ENCODE peak calls at places on chromosome 1, in ten cellular contexts. Y is breast epithelium; E is cardiac muscle cell; A is ovary; J is psoas muscle; W is H9; X is CD4-positive, alpha-beta memory T cell; N is GM23248; K is left ventricle myocardium inferior; M is tibial artery. H is an unnamed sample.

GRCh38 chr1:213163278-213163711 is 112.3 kb downstream of the RPS6KC1 start:
- DNase-seq in Y (no peak), E (no peak), A (no peak), J (no peak), W (no peak), X (no peak), N (peak; percentile 49), K (no peak), M (no peak), H (no peak)

GRCh38 chr1:119582801-119583200 is 65.3 kb downstream of the ZNF697 start:
- DNase-seq in Y (no peak), E (peak; percentile 64), A (no peak), J (no peak), W (peak; percentile 77), X (no peak), N (peak; percentile 79), K (peak; percentile 29), M (peak; percentile 48), H (peak; percentile 59)

GRCh38 chr1:118960026-118960561 is 28.0 kb downstream of the TBX15 start:
- DNase-seq in Y (no peak), E (no peak), A (no peak), J (peak; percentile 69), W (peak; percentile 75), X (no peak), N (peak; percentile 42), K (no peak), M (no peak), H (no peak)

GRCh38 chr1:235648954-235649721 is 446 bp downstream of the GNG4 start:
- DNase-seq in Y (peak; percentile 61), E (peak; percentile 90), A (peak; percentile 61), J (no peak), W (peak; percentile 79), X (peak; percentile 67), N (peak; percentile 87), K (peak; percentile 34), M (peak; percentile 41), H (peak; percentile 70)

GRCh38 chr1:207868252-207868768 is 42.6 kb downstream of the CD34 start:
- DNase-seq in Y (peak; percentile 82), E (no peak), A (peak; percentile 69), J (peak; percentile 65), W (no peak), X (peak; percentile 35), N (peak; percentile 63), K (peak; percentile 29), M (peak; percentile 53), H (peak; percentile 68)

GRCh38 chr1:71089536-71090270 is 8.9 kb upstream of the ZRANB2 start:
- DNase-seq in Y (no peak), E (no peak), A (no peak), J (no peak), W (no peak), X (no peak), N (peak; percentile 79), K (no peak), M (no peak), H (no peak)

GRCh38 chr1:28306550-28306949 is 22.3 kb upstream of the MED18 start:
- DNase-seq in Y (no peak), E (no peak), A (no peak), J (no peak), W (no peak), X (no peak), N (no peak), K (no peak), M (no peak), H (no peak)

GRCh38 chr1:242023805-242024204 is 24.9 kb upstream of the MAP1LC3C start:
- DNase-seq in Y (no peak), E (no peak), A (no peak), J (no peak), W (no peak), X (no peak), N (no peak), K (no peak), M (no peak), H (no peak)

DNA sequence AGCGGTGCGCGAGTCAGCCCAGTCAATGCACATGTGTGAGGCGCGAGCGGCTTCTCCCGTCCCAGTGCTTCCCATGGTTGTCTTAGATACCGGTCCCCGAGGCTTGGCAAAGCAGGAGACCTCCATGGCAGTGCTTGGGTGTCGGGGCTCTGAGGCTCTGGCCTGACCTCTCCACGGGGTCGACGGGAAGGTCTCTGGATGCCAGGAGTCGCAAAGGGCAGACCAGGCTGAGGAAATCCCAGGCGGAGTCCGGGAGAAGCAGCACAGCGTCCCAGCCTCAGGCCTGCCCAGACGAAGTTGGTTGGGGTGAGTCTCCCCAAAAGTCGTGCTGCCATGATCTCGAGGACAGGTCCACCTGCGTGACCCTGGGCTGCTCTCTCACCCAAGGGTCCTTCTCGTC is 3881.6 kb downstream of the SRGAP2C start:
- DNase-seq in Y (no peak), E (no peak), A (no peak), J (peak; percentile 39), W (no peak), X (no peak), N (no peak), K (no peak), M (no peak), H (no peak)
- H3K9me3 ChIP-seq in Y (peaks cover 69% of the 10 kb centered on the region), E (peaks cover 10% of the 10 kb centered on the region), A (no peaks in the 10 kb centered on the region), J (peaks cover 4% of the 10 kb centered on the region), W (peaks cover 71% of the 10 kb centered on the region), X (peaks cover 11% of the 10 kb centered on the region), N (no peaks in the 10 kb centered on the region), K (peaks cover 56% of the 10 kb centered on the region), M (peaks cover 21% of the 10 kb centered on the region), H (peaks cover 23% of the 10 kb centered on the region)

DNA sequence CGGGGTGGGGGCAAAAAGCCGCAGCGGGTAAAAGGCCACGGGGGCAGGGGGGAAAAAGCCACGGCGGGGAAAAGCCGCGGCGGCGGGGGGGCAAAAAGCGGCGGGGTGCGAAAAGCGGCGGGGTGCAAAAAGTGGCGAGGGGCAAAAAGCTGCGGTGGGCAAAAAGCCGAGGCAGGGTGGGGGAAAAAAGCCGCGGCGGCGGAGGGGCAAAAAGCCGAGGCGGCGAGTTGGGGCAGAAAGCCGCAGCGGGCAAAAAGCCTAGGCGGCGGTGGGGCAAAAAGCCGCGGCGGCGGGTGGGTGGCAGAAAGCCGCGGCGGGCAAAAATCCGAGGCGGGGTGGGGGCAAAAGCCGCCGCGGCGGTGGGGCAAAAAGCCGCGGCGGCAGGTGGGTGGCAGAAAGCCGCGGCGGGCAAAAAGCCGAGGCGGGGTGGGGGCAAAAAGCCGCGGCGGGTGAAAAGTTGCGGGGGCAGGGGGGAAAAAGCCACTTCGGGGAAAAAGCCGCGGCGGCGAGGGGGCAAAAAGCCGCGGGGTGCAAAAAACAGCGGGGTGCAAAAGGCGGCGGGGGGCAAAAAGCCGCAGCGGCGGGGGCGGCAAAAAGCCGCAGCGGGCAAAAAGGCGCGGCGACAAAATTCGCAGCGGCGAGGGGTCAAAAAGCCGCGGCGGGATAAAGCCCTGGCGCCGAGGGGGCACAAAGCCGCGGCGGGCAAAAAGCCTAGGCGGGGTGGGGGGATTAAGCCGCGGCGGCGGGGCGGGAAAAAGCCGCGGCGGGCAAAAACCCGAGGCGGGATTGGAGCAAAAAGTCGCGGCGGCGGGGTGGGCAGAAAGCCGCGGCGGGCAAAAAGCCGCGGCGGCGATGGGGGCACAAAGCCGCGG is 3901.2 kb downstream of the SRGAP2C start:
- DNase-seq in Y (peak; percentile 47), E (no peak), A (no peak), J (peak; percentile 33), W (no peak), X (no peak), N (no peak), K (no peak), M (no peak), H (no peak)
- H3K9me3 ChIP-seq in Y (peaks cover 44% of the 10 kb centered on the region), E (peaks cover 13% of the 10 kb centered on the region), A (no peaks in the 10 kb centered on the region), J (peaks cover 36% of the 10 kb centered on the region), W (peaks cover 46% of the 10 kb centered on the region), X (peaks cover 8% of the 10 kb centered on the region), N (no peaks in the 10 kb centered on the region), K (peaks cover 45% of the 10 kb centered on the region), M (peaks cover 12% of the 10 kb centered on the region), H (peaks cover 34% of the 10 kb centered on the region)

GRCh38 chr1:106897976-106898375 is 158.5 kb upstream of the PRMT6 start:
- DNase-seq in Y (no peak), E (no peak), A (no peak), J (no peak), W (no peak), X (no peak), N (no peak), K (no peak), M (no peak), H (no peak)

DNA sequence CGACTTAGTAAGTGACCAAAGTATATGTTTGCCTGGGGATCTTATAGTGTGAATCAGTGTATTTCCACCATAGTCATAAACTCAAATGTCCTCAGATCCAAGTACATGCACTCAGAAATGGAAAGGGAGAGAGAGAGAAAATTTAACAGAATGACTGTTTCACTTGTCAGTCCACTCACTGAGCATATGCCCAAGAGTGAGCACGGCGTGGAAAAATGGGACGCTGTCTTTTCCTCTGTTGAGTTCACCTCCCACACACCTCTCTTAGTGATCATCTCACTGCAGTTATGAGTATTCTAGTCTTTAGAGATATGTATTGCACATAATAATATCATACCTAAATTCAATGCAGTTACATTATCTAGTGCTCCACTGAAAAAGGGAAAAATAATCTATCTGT is 156.8 kb upstream of the PRMT6 start:
- DNase-seq in Y (no peak), E (no peak), A (no peak), J (no peak), W (no peak), X (no peak), N (no peak), K (no peak), M (no peak), H (no peak)
- H3K9me3 ChIP-seq in Y (no peaks in the 10 kb centered on the region), E (no peaks in the 10 kb centered on the region), A (no peaks in the 10 kb centered on the region), J (no peaks in the 10 kb centered on the region), W (no peaks in the 10 kb centered on the region), X (no peaks in the 10 kb centered on the region), N (no peaks in the 10 kb centered on the region), K (no peaks in the 10 kb centered on the region), M (no peaks in the 10 kb centered on the region), H (no peaks in the 10 kb centered on the region)

GRCh38 chr1:91161166-91161565 is 139.3 kb upstream of the ZNF644 start:
- DNase-seq in Y (no peak), E (no peak), A (no peak), J (no peak), W (no peak), X (no peak), N (no peak), K (no peak), M (no peak), H (no peak)

GRCh38 chr1:91162613-91163012 is 140.8 kb upstream of the ZNF644 start:
- DNase-seq in Y (no peak), E (no peak), A (no peak), J (no peak), W (no peak), X (no peak), N (no peak), K (no peak), M (no peak), H (no peak)

GRCh38 chr1:91161749-91162148 is 139.9 kb upstream of the ZNF644 start:
- DNase-seq in Y (no peak), E (no peak), A (no peak), J (no peak), W (no peak), X (no peak), N (no peak), K (no peak), M (no peak), H (no peak)

GRCh38 chr1:91166106-91166712 is 144.4 kb upstream of the ZNF644 start:
- DNase-seq in Y (no peak), E (peak; percentile 72), A (peak; percentile 16), J (peak; percentile 64), W (peak; percentile 64), X (peak; percentile 15), N (peak; percentile 78), K (peak; percentile 33), M (peak; percentile 37), H (peak; percentile 67)

DNA sequence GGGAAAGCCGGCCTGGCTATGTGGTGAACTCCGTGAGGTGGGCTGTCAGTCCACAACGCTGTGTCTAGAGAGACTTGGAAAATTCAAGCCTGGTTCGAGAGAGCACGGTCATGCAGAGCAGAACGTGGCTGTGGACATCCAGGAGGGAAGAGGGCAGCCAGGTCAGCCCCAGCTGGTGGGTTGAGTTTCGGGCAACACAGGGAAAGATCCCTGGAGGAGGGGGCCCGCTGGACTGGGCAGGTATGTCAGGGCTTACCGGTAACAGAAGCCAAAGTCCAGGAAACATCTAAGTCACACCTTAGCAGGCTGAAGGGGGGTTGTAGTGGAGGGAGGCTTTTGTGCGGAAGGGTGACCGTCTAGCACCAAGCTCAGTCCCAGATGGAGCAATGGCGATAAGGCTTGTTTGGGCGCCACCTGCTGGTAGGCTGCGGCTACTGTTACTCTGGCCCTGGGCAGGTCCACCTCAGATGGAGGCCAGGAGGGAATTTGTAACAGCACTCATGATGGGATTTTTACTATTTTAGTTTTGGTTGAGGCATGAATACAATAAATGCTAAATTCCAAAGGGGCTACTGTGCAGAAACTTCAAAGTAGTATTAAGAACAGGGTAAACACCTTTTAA is 143.3 kb upstream of the ZNF644 start:
- DNase-seq in Y (peak; percentile 79), E (peak; percentile 82), A (peak; percentile 24), J (peak; percentile 85), W (peak; percentile 88), X (peak; percentile 43), N (peak; percentile 74), K (peak; percentile 69), M (peak; percentile 64), H (peak; percentile 83)
- H3K9me3 ChIP-seq in Y (no peaks in the 10 kb centered on the region), E (no peaks in the 10 kb centered on the region), A (no peaks in the 10 kb centered on the region), J (no peaks in the 10 kb centered on the region), W (no peaks in the 10 kb centered on the region), X (no peaks in the 10 kb centered on the region), N (no peaks in the 10 kb centered on the region), K (no peaks in the 10 kb centered on the region), M (no peaks in the 10 kb centered on the region), H (no peaks in the 10 kb centered on the region)

H was measured in lower lobe of right lung.